ENCODE peak calls at places on chromosomes 16 and 17, in four cellular contexts. N, A, R and K are unnamed samples.

GRCh38 chr17:43018008-43018853 is 4.0 kb downstream of the VAT1 start:
- DNase-seq in N (no peak), A (no peak), R (peak), K (no peak)

GRCh38 chr16:87706278-87707000 is 59.3 kb downstream of the KLHDC4 start:
- DNase-seq in N (no peak), A (no peak), R (no peak), K (no peak)

GRCh38 chr16:2385441-2385840 is 43.8 kb upstream of the CCNF start:
- DNase-seq in N (no peak), A (no peak), R (no peak), K (no peak)

GRCh38 chr16:46972971-46973456 is 460 bp downstream of the DNAJA2 start:
- DNase-seq in N (peak), A (peak), R (no peak), K (peak)

GRCh38 chr17:80868022-80868609 is 123.5 kb upstream of the CHMP6 start:
- DNase-seq in N (no peak), A (peak), R (no peak), K (no peak)

GRCh38 chr16:4316732-4317461 is 1.0 kb downstream of the GLIS2 start:
- DNase-seq in N (peak), A (peak), R (peak), K (no peak)

GRCh38 chr16:16805809-16806208 is 426.9 kb downstream of the NPIPA7 start:
- DNase-seq in N (no peak), A (no peak), R (no peak), K (no peak)

GRCh38 chr17:79988163-79988971 is 47.3 kb downstream of the TBC1D16 start:
- DNase-seq in N (no peak), A (peak), R (peak), K (peak)

GRCh38 chr16:30764086-30764485 is 2.0 kb downstream of the RNF40 start:
- DNase-seq in N (no peak), A (no peak), R (no peak), K (no peak)

GRCh38 chr17:63305857-63306256 is 140.2 kb downstream of the CYB561 start:
- DNase-seq in N (no peak), A (no peak), R (no peak), K (no peak)

GRCh38 chr16:88686062-88686438 is 257 bp downstream of the SNAI3 start:
- DNase-seq in N (no peak), A (no peak), R (no peak), K (peak)

GRCh38 chr17:74415608-74416396 is 16.1 kb upstream of the GPRC5C start:
- DNase-seq in N (no peak), A (no peak), R (no peak), K (no peak)

GRCh38 chr17:21689604-21690003 is 2.7 kb upstream of the KCNJ18 start:
- DNase-seq in N (no peak), A (peak), R (peak), K (no peak)

GRCh38 chr16:57540906-57541753 is 1.3 kb upstream of the ADGRG5 start:
- DNase-seq in N (no peak), A (no peak), R (no peak), K (no peak)

GRCh38 chr16:2200313-2200712 is 3.9 kb upstream of the CASKIN1 start:
- DNase-seq in N (no peak), A (no peak), R (no peak), K (no peak)

GRCh38 chr17:39776267-39776666 is 38.5 kb downstream of the GRB7 start:
- DNase-seq in N (no peak), A (no peak), R (no peak), K (peak)

GRCh38 chr16:48217708-48218107 is 26.4 kb upstream of the LONP2 start:
- DNase-seq in N (no peak), A (no peak), R (no peak), K (no peak)

GRCh38 chr16:28494141-28494851 is at the start of gene APOBR:
- DNase-seq in N (peak), A (no peak), R (no peak), K (peak)

GRCh38 chr16:19517424-19518089 is 4.3 kb downstream of the GDE1 start:
- DNase-seq in N (no peak), A (no peak), R (peak), K (peak)

GRCh38 chr16:84247844-84248243 is 8.0 kb upstream of the KCNG4 start:
- DNase-seq in N (no peak), A (no peak), R (no peak), K (no peak)

GRCh38 chr17:40065041-40065770 is 2.4 kb downstream of the THRA start:
- DNase-seq in N (peak), A (no peak), R (peak), K (no peak)

GRCh38 chr16:80580109-80580832 is 39.5 kb downstream of the DYNLRB2 start:
- DNase-seq in N (no peak), A (no peak), R (peak), K (peak)

GRCh38 chr16:58419241-58420012 is 27.2 kb downstream of the GINS3 start:
- DNase-seq in N (no peak), A (no peak), R (no peak), K (no peak)

GRCh38 chr16:76277099-76278030 is at the start of gene CNTNAP4:
- DNase-seq in N (no peak), A (peak), R (no peak), K (no peak)

GRCh38 chr17:76079577-76080206 is 710 bp downstream of the ZACN start:
- DNase-seq in N (no peak), A (no peak), R (no peak), K (peak)

GRCh38 chr17:39701012-39701783 is 1.3 kb downstream of the ERBB2 start:
- DNase-seq in N (no peak), A (no peak), R (peak), K (no peak)

GRCh38 chr17:19020016-19020415 is 15.5 kb upstream of the FAM83G start:
- DNase-seq in N (peak), A (no peak), R (no peak), K (no peak)

GRCh38 chr17:34974179-34974578 is 6.1 kb upstream of the LIG3 start:
- DNase-seq in N (no peak), A (no peak), R (no peak), K (no peak)

GRCh38 chr17:55609737-55610201 is 98.5 kb upstream of the SMIM36 start:
- DNase-seq in N (no peak), A (peak), R (no peak), K (no peak)

GRCh38 chr17:80737106-80738019 is 192.7 kb downstream of the RPTOR start:
- DNase-seq in N (no peak), A (no peak), R (no peak), K (peak)

GRCh38 chr16:11759163-11759834 is 16.6 kb upstream of the TXNDC11 start:
- DNase-seq in N (no peak), A (no peak), R (no peak), K (no peak)

DNA sequence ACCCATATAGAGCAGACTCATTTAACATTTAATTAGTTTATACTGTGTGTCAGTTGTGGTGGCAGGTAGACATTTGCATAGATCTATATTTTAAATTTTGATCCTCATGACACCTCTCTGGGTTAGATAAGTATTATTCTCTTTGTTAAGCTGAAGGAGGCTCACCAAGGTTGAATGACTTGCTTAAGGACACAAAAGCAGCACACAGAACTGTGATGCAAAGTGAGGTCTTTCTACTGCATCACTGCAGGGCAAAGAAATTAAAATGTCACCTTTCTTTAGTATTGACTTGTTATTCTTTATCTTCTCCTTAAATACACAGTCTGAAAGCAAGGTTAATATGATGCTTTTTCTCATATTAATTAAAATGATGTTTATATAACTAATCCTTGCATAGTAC is 8.6 kb upstream of the TOX3 start:
- DNase-seq in N (no peak), A (no peak), R (no peak), K (no peak)
- TF ChIP-seq CTCF in N (no peak), A (no peak), R (no peak), K (no peak)

DNA sequence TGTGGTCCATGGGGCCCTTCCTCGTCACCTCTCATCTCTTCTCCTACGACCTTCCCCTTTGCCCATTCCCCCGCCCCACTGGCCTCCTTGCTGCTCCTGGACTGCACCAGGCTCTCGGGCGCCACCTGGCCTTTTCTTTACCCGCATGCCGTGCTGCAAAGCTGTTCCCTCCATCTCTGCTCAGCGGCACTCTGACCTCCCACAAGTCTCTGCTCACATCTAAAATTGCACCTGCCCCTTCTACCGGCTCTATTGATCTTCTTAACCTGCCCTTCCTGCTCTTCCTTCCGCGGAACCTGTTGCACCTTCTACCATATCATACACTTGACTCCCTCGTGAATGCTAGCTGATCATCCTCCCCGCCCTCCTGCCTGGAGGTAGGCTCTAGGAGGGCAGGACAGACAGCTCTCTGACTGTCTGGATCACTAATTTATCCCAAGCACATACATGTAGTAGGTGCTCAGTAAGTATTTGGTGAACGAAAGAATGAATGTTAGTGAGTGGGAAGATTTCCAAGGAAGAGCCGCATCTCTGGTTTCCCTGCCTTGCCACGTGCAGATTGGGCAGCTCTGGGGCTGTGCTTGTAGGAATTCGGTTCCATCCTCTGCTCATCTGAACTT is 17.3 kb downstream of the DNAH17 start:
- DNase-seq in N (no peak), A (no peak), R (no peak), K (peak)
- TF ChIP-seq CTCF in N (peak), A (no peak), R (no peak), K (peak)

GRCh38 chr17:72725432-72726068 is 366.9 kb downstream of the SLC39A11 start:
- DNase-seq in N (peak), A (no peak), R (peak), K (peak)
- TF ChIP-seq CTCF in N (peak), A (peak), R (peak), K (peak)

GRCh38 chr17:78488156-78488555 is 89.0 kb downstream of the DNAH17 start:
- DNase-seq in N (no peak), A (no peak), R (no peak), K (no peak)

GRCh38 chr17:78490673-78491072 is 86.5 kb downstream of the DNAH17 start:
- DNase-seq in N (no peak), A (no peak), R (no peak), K (no peak)

GRCh38 chr17:78488867-78489634 is 88.1 kb downstream of the DNAH17 start:
- DNase-seq in N (no peak), A (no peak), R (peak), K (no peak)

GRCh38 chr17:78491236-78492115 is 85.7 kb downstream of the DNAH17 start:
- DNase-seq in N (no peak), A (no peak), R (no peak), K (no peak)

DNA sequence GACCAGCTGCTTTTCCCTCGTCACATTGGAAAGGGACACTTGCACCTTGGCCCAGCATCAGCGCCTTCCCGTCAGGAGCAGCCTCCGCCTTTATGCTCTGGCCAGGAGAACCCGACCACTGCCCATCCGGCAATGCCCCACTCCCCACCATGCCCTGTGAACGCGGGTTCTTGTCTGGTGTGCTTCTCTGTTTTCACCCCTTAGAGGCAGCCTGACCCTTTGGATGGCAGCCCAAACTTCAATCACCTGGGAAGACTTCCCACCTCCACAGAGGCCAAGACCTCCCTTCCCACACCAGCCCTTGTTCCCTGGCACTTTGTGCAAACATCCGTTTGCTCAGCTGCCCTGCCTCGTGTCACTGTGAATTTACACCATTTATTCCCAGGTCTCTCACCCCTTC is 87.0 kb downstream of the DNAH17 start:
- DNase-seq in N (no peak), A (no peak), R (no peak), K (no peak)
- TF ChIP-seq CTCF in N (no peak), A (no peak), R (no peak), K (no peak)